ENCODE peak calls at places on chromosomes 2 and 18, in nine cellular contexts. B is AG09309; R is tibial artery; Y is effector memory CD4-positive, alpha-beta T cell; L is substantia nigra; K is posterior cingulate gyrus; Z is HFF-Myc; T is mesothelial cell of epicardium; D is HCEC 1CT. X is an unnamed sample.

GRCh38 chr2:80020061-80020460 is 284.5 kb downstream of the LRRTM1 start:
- DNase-seq in B (no peak), R (no peak), Y (no peak), L (no peak), K (no peak), Z (no peak), T (no peak), D (no peak), X (no peak)

GRCh38 chr2:128608911-128609880 is 290.5 kb upstream of the HS6ST1 start:
- DNase-seq in B (no peak), R (peak; percentile 44), Y (no peak), L (no peak), K (no peak), Z (no peak), T (peak; percentile 7), D (no peak), X (no peak)

GRCh38 chr18:3305933-3306332 is 44.0 kb downstream of the MYL12B start:
- DNase-seq in B (no peak), R (no peak), Y (no peak), L (no peak), K (no peak), Z (no peak), T (no peak), D (peak; percentile 6), X (no peak)

GRCh38 chr2:102029405-102029804 is 37.6 kb downstream of the IL1R2 start:
- DNase-seq in B (no peak), R (no peak), Y (no peak), L (no peak), K (no peak), Z (no peak), T (no peak), D (peak; percentile 36), X (no peak)

GRCh38 chr2:178391701-178392100 is 59.3 kb downstream of the PRKRA start:
- DNase-seq in B (peak; percentile 33), R (no peak), Y (no peak), L (no peak), K (no peak), Z (no peak), T (no peak), D (no peak), X (no peak)

GRCh38 chr2:27198627-27199026 is 13.2 kb upstream of the ATRAID start:
- DNase-seq in B (no peak), R (no peak), Y (no peak), L (no peak), K (no peak), Z (no peak), T (no peak), D (no peak), X (no peak)

GRCh38 chr2:55876425-55877084 is 47.0 kb downstream of the EFEMP1 start:
- DNase-seq in B (no peak), R (no peak), Y (no peak), L (no peak), K (no peak), Z (no peak), T (no peak), D (no peak), X (no peak)

GRCh38 chr18:32770651-32771168 is 2.1 kb downstream of the KLHL14 start:
- DNase-seq in B (no peak), R (no peak), Y (no peak), L (no peak), K (no peak), Z (no peak), T (no peak), D (no peak), X (no peak)

GRCh38 chr18:24791736-24792135 is 331.3 kb downstream of the HRH4 start:
- DNase-seq in B (no peak), R (no peak), Y (no peak), L (no peak), K (no peak), Z (no peak), T (no peak), D (no peak), X (no peak)

GRCh38 chr2:171587567-171587966 is 65.3 kb downstream of the CYBRD1 start:
- DNase-seq in B (no peak), R (no peak), Y (no peak), L (no peak), K (no peak), Z (no peak), T (no peak), D (no peak), X (no peak)

GRCh38 chr2:230672836-230673235 is 39.8 kb upstream of the CAB39 start:
- DNase-seq in B (no peak), R (no peak), Y (no peak), L (no peak), K (no peak), Z (no peak), T (no peak), D (no peak), X (no peak)

GRCh38 chr18:58286793-58287625 is 243.0 kb downstream of the NEDD4L start:
- DNase-seq in B (no peak), R (no peak), Y (no peak), L (no peak), K (no peak), Z (no peak), T (no peak), D (no peak), X (no peak)

GRCh38 chr2:219569041-219569440 is 2.3 kb downstream of the OBSL1 start:
- DNase-seq in B (no peak), R (no peak), Y (no peak), L (no peak), K (peak; percentile 9), Z (no peak), T (no peak), D (no peak), X (no peak)

GRCh38 chr2:40540026-40540425 is 88.1 kb upstream of the SLC8A1 start:
- DNase-seq in B (no peak), R (no peak), Y (no peak), L (no peak), K (no peak), Z (no peak), T (no peak), D (no peak), X (no peak)

GRCh38 chr2:8039732-8040131 is 642.1 kb upstream of the ID2 start:
- DNase-seq in B (no peak), R (no peak), Y (no peak), L (no peak), K (no peak), Z (no peak), T (no peak), D (no peak), X (no peak)

GRCh38 chr2:150325656-150326055 is 161.8 kb downstream of the RND3 start:
- DNase-seq in B (no peak), R (no peak), Y (no peak), L (no peak), K (no peak), Z (no peak), T (no peak), D (peak; percentile 11), X (no peak)

GRCh38 chr2:167550448-167550847 is 662.2 kb downstream of the XIRP2 start:
- DNase-seq in B (no peak), R (no peak), Y (no peak), L (no peak), K (no peak), Z (no peak), T (no peak), D (peak; percentile 53), X (no peak)

GRCh38 chr2:237916296-237916695 is 50.5 kb upstream of the UBE2F start:
- DNase-seq in B (no peak), R (peak; percentile 57), Y (no peak), L (no peak), K (no peak), Z (no peak), T (no peak), D (no peak), X (no peak)

GRCh38 chr18:68666316-68666715 is 48.6 kb downstream of the TMX3 start:
- DNase-seq in B (no peak), R (no peak), Y (no peak), L (no peak), K (no peak), Z (no peak), T (no peak), D (no peak), X (no peak)

GRCh38 chr2:54385271-54385670 is 70.9 kb upstream of the SPTBN1 start:
- DNase-seq in B (no peak), R (no peak), Y (no peak), L (no peak), K (no peak), Z (no peak), T (no peak), D (no peak), X (no peak)

GRCh38 chr2:205708231-205708631 is 25.9 kb downstream of the NRP2 start:
- DNase-seq in B (no peak), R (no peak), Y (no peak), L (no peak), K (peak; percentile 7), Z (no peak), T (no peak), D (no peak), X (no peak)

GRCh38 chr2:229686122-229686919 is 28.0 kb downstream of the DNER start:
- DNase-seq in B (no peak), R (no peak), Y (no peak), L (no peak), K (no peak), Z (peak; percentile 11), T (no peak), D (no peak), X (no peak)

GRCh38 chr2:67516358-67516757 is 119.2 kb downstream of the ETAA1 start:
- DNase-seq in B (no peak), R (no peak), Y (no peak), L (no peak), K (no peak), Z (no peak), T (no peak), D (no peak), X (no peak)

GRCh38 chr18:35811896-35812295 is 160.6 kb upstream of the RMP24 start:
- DNase-seq in B (no peak), R (no peak), Y (no peak), L (no peak), K (no peak), Z (no peak), T (no peak), D (peak; percentile 11), X (no peak)

GRCh38 chr2:96090527-96090926 is 25.8 kb downstream of the ADRA2B start:
- DNase-seq in B (no peak), R (no peak), Y (no peak), L (no peak), K (no peak), Z (no peak), T (no peak), D (no peak), X (no peak)

GRCh38 chr2:40093036-40093673 is 314.1 kb upstream of the THUMPD2 start:
- DNase-seq in B (no peak), R (no peak), Y (no peak), L (no peak), K (no peak), Z (no peak), T (no peak), D (peak; percentile 63), X (no peak)

GRCh38 chr2:157897106-157897971 is 21.2 kb upstream of the ACVR1 start:
- DNase-seq in B (no peak), R (no peak), Y (peak; percentile 11), L (no peak), K (no peak), Z (no peak), T (no peak), D (no peak), X (peak; percentile 34)

GRCh38 chr2:175892046-175892445 is 110.0 kb downstream of the LNPK start:
- DNase-seq in B (no peak), R (no peak), Y (no peak), L (no peak), K (no peak), Z (no peak), T (no peak), D (peak; percentile 6), X (no peak)

GRCh38 chr2:24152413-24153197 is 22.2 kb upstream of the FAM228A start:
- DNase-seq in B (no peak), R (no peak), Y (no peak), L (no peak), K (no peak), Z (no peak), T (no peak), D (no peak), X (no peak)

GRCh38 chr18:44502221-44502620 is 178.5 kb upstream of the SETBP1 start:
- DNase-seq in B (no peak), R (no peak), Y (no peak), L (no peak), K (no peak), Z (no peak), T (no peak), D (no peak), X (no peak)

GRCh38 chr18:49070552-49070951 is 119.8 kb upstream of the SMAD7 start:
- DNase-seq in B (no peak), R (no peak), Y (no peak), L (no peak), K (no peak), Z (no peak), T (no peak), D (no peak), X (no peak)